ENCODE peak calls at places on chromosomes 13 and 19, in five cellular contexts. B is HCT116, N is SK-N-SH, X is HepG2, P is IMR-90. H is an unnamed sample.

GRCh38 chr13:112103971-112104872 is 37.3 kb downstream of the SOX1 start:
- DNase-seq in X (no peak), B (no peak), N (no peak), P (no peak), H (no peak)

GRCh38 chr13:110346661-110347067 is 39.6 kb downstream of the COL4A2 start:
- DNase-seq in N (no peak), X (no peak), P (no peak), B (peak), H (no peak)

GRCh38 chr19:35170359-35171061 is 16.0 kb downstream of the FXYD5 start:
- DNase-seq in B (no peak), P (no peak), X (no peak), N (no peak), H (no peak)

GRCh38 chr13:46166947-46167610 is 14.9 kb downstream of the LCP1 start:
- DNase-seq in B (no peak), X (no peak), N (no peak), P (no peak), H (no peak)

GRCh38 chr19:24052811-24053210 is 34.2 kb upstream of the ZNF254 start:
- DNase-seq in B (no peak), N (no peak), P (peak), X (no peak), H (no peak)

GRCh38 chr19:40658031-40658430 is 32.4 kb downstream of the NUMBL start:
- DNase-seq in X (no peak), N (no peak), B (no peak), P (no peak), H (no peak)

GRCh38 chr13:20984879-20985278 is 76.5 kb downstream of the LATS2 start:
- DNase-seq in P (peak), N (no peak), X (no peak), B (no peak), H (no peak)

GRCh38 chr19:4098493-4098892 is 25.4 kb downstream of the MAP2K2 start:
- DNase-seq in B (no peak), P (no peak), N (no peak), X (no peak), H (no peak)

GRCh38 chr13:40398060-40398459 is 268.4 kb downstream of the FOXO1 start:
- DNase-seq in X (no peak), B (no peak), P (no peak), N (no peak), H (no peak)

GRCh38 chr13:39870197-39870746 is 214.8 kb downstream of the COG6 start:
- DNase-seq in N (no peak), X (no peak), B (no peak), P (no peak), H (no peak)

GRCh38 chr13:75461314-75461713 is 20.7 kb downstream of the TBC1D4 start:
- DNase-seq in B (no peak), P (peak), X (no peak), N (no peak), H (no peak)

GRCh38 chr19:39858541-39858940 is 12.4 kb upstream of the FBL start:
- DNase-seq in X (peak), B (no peak), P (peak), N (no peak), H (no peak)

GRCh38 chr19:49061000-49061399 is 3.5 kb upstream of the CGB7 start:
- DNase-seq in P (no peak), X (no peak), B (no peak), N (no peak), H (no peak)

GRCh38 chr13:106083620-106084350 is 451.7 kb downstream of the EFNB2 start:
- DNase-seq in B (peak), N (peak), P (peak), X (peak), H (peak)

GRCh38 chr13:80235559-80236296 is 105.2 kb downstream of the SPRY2 start:
- DNase-seq in B (no peak), P (no peak), X (no peak), N (no peak), H (no peak)

GRCh38 chr19:36745870-36746269 is 26.7 kb downstream of the ZNF850 start:
- DNase-seq in X (no peak), N (no peak), P (no peak), B (no peak), H (no peak)

GRCh38 chr19:34316741-34317241 is 48.2 kb upstream of the GPI start:
- DNase-seq in N (no peak), P (peak), B (peak), X (no peak), H (peak)

GRCh38 chr19:41546386-41546789 is 29.6 kb upstream of the CEACAM21 start:
- DNase-seq in X (no peak), B (no peak), P (no peak), N (no peak), H (no peak)

GRCh38 chr13:100356889-100357288 is 231.7 kb downstream of the GGACT start:
- DNase-seq in P (peak), N (no peak), X (no peak), B (no peak), H (no peak)

GRCh38 chr13:57633141-57633949 is 1.8 kb downstream of the PCDH17 start:
- DNase-seq in X (no peak), N (peak), B (no peak), P (no peak), H (no peak)

GRCh38 chr13:36357692-36358091 is 11.5 kb upstream of the SPART start:
- DNase-seq in P (no peak), B (no peak), X (no peak), N (no peak), H (no peak)

GRCh38 chr13:40668335-40668734 is 1.9 kb upstream of the FOXO1 start:
- DNase-seq in B (no peak), P (no peak), X (peak), N (no peak), H (peak)

GRCh38 chr19:283395-283794 is 7.8 kb downstream of the PLPP2 start:
- DNase-seq in N (peak), X (no peak), P (no peak), B (no peak), H (no peak)

GRCh38 chr13:37295046-37295445 is 189.6 kb upstream of the CSNK1A1L start:
- DNase-seq in X (no peak), N (no peak), B (no peak), P (no peak), H (no peak)

GRCh38 chr13:25213716-25214115 is 41.6 kb upstream of the AMER2 start:
- DNase-seq in B (no peak), N (no peak), X (no peak), P (no peak), H (no peak)

GRCh38 chr19:41808663-41809566 is 12.5 kb downstream of the CEACAM3 start:
- DNase-seq in P (no peak), X (no peak), N (no peak), B (no peak), H (no peak)

GRCh38 chr13:26954981-26955380 is 194.4 kb upstream of the GPR12 start:
- DNase-seq in P (no peak), X (no peak), B (no peak), N (no peak), H (no peak)

DNA sequence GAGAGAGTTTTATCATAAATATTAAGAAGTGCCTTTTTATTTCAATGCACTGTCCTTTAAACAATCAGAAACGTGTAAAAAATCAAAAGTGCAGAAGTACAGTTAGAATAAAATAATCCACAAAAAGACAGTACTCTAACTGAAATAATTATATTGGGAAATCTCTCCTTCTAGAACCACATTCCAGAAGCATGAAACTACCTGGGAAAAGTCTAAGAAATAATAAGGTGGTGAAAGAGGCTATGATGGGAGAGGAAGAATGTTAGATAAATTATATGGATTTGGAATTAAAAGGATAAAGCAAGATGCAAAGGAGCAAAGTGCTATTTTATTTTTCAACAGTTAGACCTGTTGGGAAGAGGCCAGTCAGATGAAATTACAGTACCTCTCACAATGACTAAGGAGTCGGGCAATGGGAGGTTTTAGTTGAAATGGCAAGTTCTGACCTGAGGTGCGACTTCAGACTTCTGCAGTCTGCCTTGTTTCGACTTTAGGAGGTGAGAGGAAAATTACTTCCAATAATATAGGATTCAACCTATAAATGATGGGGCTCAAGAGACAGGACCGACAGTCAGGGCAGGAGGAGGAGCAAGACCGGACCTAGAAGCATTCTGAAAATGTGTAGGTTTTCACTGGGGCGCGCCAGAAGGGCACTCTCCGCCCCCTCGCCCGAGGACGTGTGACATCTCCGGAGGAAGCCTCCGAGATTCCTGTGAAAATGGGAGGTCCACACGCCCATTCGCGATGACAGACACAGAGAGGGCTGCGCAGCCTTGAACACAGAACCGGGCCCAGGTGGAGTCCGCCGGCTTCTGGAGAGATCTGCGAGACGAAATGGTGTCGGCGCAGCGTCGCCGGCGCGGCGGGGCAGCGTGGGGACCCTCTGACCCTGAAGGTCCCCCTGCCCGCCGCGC is 712 bp downstream of the SPRYD7 start:
- DNase-seq in X (peak), P (peak), B (peak), N (no peak), H (peak)
- TF ChIP-seq RAD21 in X (no peak), P (no peak), B (no peak), N (no peak), H (no peak)

GRCh38 chr13:99261040-99261439 is 2.9 kb upstream of the GPR18 start:
- DNase-seq in P (no peak), X (peak), N (no peak), B (no peak), H (no peak)
- TF ChIP-seq RAD21 in P (no peak), X (no peak), N (no peak), B (no peak), H (no peak)

GRCh38 chr19:15615526-15615925 is 508 bp downstream of the CYP4F8 start:
- DNase-seq in P (no peak), N (no peak), X (no peak), B (no peak), H (no peak)

GRCh38 chr19:15614507-15615379 is at the start of gene CYP4F8:
- DNase-seq in X (no peak), P (no peak), N (no peak), B (no peak), H (no peak)

GRCh38 chr19:15616183-15616582 is 1.2 kb downstream of the CYP4F8 start:
- DNase-seq in P (no peak), B (no peak), X (no peak), N (no peak), H (no peak)

GRCh38 chr19:15618321-15618720 is 3.3 kb downstream of the CYP4F8 start:
- DNase-seq in P (no peak), N (no peak), B (no peak), X (no peak), H (no peak)

DNA sequence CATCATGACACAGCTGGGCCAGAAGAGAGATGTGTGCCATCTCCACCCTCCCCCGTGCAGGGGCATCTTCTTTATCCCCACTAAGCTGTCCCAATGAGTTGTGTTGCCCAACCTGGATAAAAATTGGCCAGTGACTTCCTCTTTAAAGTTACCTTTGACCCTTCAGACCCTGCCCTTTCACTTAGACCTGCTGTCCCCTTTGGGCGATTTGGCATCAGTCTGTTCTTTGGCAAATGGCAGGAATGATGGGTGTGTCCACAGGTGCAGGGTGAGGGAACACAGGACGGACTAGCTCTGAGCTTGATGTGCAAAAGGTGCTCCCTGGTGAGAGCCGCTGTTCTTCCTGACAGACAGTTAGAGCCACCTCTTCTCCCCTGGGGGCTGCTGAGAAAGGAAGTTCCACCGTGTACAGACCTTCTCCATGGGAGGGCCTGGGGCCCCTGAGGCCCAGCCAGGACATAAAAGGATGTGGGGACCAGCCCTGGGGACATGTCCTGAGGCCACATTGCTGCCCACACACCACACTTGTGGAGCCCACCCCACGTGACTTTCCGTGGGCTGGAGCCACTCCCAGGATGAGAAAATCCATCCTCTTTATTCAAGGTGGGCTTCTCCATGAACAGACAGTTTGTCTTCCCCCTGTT is 1.7 kb downstream of the CYP4F8 start:
- DNase-seq in P (no peak), N (no peak), B (no peak), X (no peak), H (no peak)
- TF ChIP-seq RAD21 in P (no peak), N (no peak), B (no peak), X (no peak), H (no peak)

GRCh38 chr13:22428188-22428828 is 752.5 kb upstream of the SGCG start:
- DNase-seq in X (no peak), N (peak), P (no peak), B (no peak), H (no peak)
- TF ChIP-seq RAD21 in X (no peak), N (no peak), P (no peak), B (no peak), H (no peak)

DNA sequence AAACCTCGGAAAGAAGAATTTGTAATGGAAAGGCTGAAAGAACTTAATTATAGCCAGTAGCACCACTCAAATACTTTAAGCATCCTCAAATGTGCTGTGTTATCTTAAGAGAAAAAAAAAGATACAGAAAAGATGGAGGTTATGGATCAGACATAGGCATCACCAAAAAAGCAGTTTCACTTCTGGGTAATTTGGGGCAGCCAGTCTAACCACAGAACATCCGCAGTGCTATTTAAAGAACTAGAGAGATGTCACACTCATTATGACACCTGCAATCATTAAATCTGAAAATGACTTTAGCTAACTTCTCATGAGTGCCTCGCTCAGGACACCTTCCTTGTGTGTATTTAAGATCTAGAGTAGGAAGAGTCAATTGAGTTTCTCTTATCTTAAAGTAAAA is 211.8 kb downstream of the RBM26 start:
- DNase-seq in X (no peak), N (no peak), B (no peak), P (no peak), H (no peak)
- TF ChIP-seq RAD21 in X (no peak), N (no peak), B (no peak), P (no peak), H (no peak)

GRCh38 chr13:47168086-47168485 is 271.2 kb upstream of the HTR2A start:
- DNase-seq in P (peak), X (no peak), B (no peak), N (no peak), H (no peak)
- TF ChIP-seq RAD21 in P (no peak), X (no peak), B (no peak), N (no peak), H (no peak)

DNA sequence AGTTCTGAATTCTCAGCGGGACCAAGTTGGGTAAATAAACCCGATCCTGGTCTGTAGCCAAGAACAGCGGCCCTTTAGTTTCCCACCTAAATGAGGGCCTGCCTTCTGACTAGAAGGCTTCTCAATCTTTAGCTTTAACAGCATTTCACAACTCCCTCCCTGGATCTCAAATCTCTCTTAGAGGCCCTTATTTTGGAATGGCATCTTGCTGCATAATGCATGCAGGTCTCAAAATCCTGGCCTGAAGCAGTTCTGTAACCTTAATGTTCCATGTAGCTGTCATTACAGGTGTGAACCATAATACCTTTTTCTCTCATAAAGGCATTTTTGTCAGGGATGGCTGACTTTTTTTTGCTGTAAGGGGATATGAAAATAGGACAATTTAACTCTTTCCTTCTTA is 29.5 kb downstream of the ZNF90 start:
- DNase-seq in N (no peak), P (no peak), B (no peak), X (no peak), H (no peak)
- TF ChIP-seq RAD21 in N (no peak), P (no peak), B (no peak), X (no peak), H (no peak)

GRCh38 chr19:44822670-44823372 is 13.9 kb downstream of the BCAM start:
- DNase-seq in N (no peak), P (no peak), B (no peak), X (no peak), H (no peak)

GRCh38 chr19:44822177-44822576 is 13.3 kb downstream of the BCAM start:
- DNase-seq in B (no peak), X (no peak), N (no peak), P (no peak), H (no peak)

GRCh38 chr19:44823373-44823698 is 14.4 kb downstream of the BCAM start:
- DNase-seq in B (no peak), P (no peak), X (no peak), N (no peak), H (no peak)

GRCh38 chr19:44820648-44821609 is 12.0 kb downstream of the BCAM start:
- DNase-seq in X (no peak), N (no peak), B (no peak), P (no peak), H (no peak)

GRCh38 chr19:44824758-44825157 is 15.9 kb downstream of the BCAM start:
- DNase-seq in B (no peak), X (no peak), P (no peak), N (no peak), H (no peak)
- TF ChIP-seq RAD21 in B (no peak), X (no peak), P (no peak), N (no peak), H (no peak)

GRCh38 chr13:113621046-113621445 is 36.5 kb downstream of the TFDP1 start:
- DNase-seq in P (no peak), N (no peak), X (no peak), B (no peak), H (no peak)
- TF ChIP-seq RAD21 in P (no peak), N (no peak), X (no peak), B (no peak), H (no peak)